ENCODE peak calls at places on chromosomes 12 and 14, in six cellular contexts. V is cardiac muscle cell, Y is left ventricle myocardium inferior, S is transverse colon, C is left lung, W is RWPE2. L is an unnamed sample. For H3K4me1, the result is how much of the 10 kb centered on the place peaks cover.

GRCh38 chr14:54805080-54805479 is 97.5 kb downstream of the GCH1 start:
- DNase-seq in V (peak), Y (no peak), S (no peak), C (no peak), W (no peak), L (no peak)

GRCh38 chr12:38932320-38932719 is 26.9 kb upstream of the CPNE8 start:
- DNase-seq in V (no peak), Y (no peak), S (no peak), C (no peak), W (no peak), L (no peak)

GRCh38 chr12:3213171-3213570 is 136.0 kb downstream of the TSPAN9 start:
- DNase-seq in V (no peak), Y (peak), S (no peak), C (no peak), W (no peak), L (no peak)

GRCh38 chr14:22002860-22003284 is 329.3 kb upstream of the OR4E1 start:
- DNase-seq in V (no peak), Y (no peak), S (peak), C (no peak), W (no peak), L (no peak)

GRCh38 chr14:102955636-102956035 is 33.2 kb downstream of the AMN start:
- DNase-seq in V (no peak), Y (no peak), S (no peak), C (no peak), W (no peak), L (no peak)

GRCh38 chr12:53427905-53428594 is 4.4 kb downstream of the AMHR2 start:
- DNase-seq in V (peak), Y (no peak), S (no peak), C (peak), W (peak), L (peak)

GRCh38 chr12:8572507-8572906 is 31.8 kb upstream of the CLEC4E start:
- DNase-seq in V (no peak), Y (no peak), S (no peak), C (no peak), W (no peak), L (peak)

GRCh38 chr12:6694701-6695100 is 5.5 kb upstream of the ZNF384 start:
- DNase-seq in V (no peak), Y (no peak), S (no peak), C (no peak), W (no peak), L (no peak)

GRCh38 chr14:104855532-104856090 is 9.5 kb upstream of the CEP170B start:
- DNase-seq in V (no peak), Y (no peak), S (no peak), C (no peak), W (peak), L (no peak)

GRCh38 chr14:68297871-68298468 is 478.4 kb downstream of the RAD51B start:
- DNase-seq in V (peak), Y (no peak), S (no peak), C (no peak), W (no peak), L (no peak)

GRCh38 chr14:75514673-75515630 is 7.3 kb upstream of the BATF start:
- DNase-seq in V (peak), Y (peak), S (peak), C (no peak), W (no peak), L (peak)

GRCh38 chr14:74313601-74314000 is 10.9 kb upstream of the ABCD4 start:
- DNase-seq in V (no peak), Y (no peak), S (no peak), C (no peak), W (no peak), L (no peak)

GRCh38 chr12:133120385-133121191 is 9.5 kb downstream of the ZNF891 start:
- DNase-seq in V (no peak), Y (no peak), S (no peak), C (no peak), W (no peak), L (no peak)

GRCh38 chr12:25382311-25383106 is 131.8 kb upstream of the KRAS start:
- DNase-seq in V (no peak), Y (no peak), S (peak), C (no peak), W (no peak), L (no peak)

GRCh38 chr14:55281316-55281839 is 10.2 kb downstream of the FBXO34 start:
- DNase-seq in V (no peak), Y (no peak), S (no peak), C (no peak), W (no peak), L (no peak)

GRCh38 chr14:85313801-85314207 is 216.1 kb upstream of the FLRT2 start:
- DNase-seq in V (peak), Y (no peak), S (no peak), C (no peak), W (no peak), L (no peak)

GRCh38 chr14:91252901-91253794 is 8.6 kb upstream of the GPR68 start:
- DNase-seq in V (no peak), Y (peak), S (peak), C (peak), W (no peak), L (no peak)

GRCh38 chr14:101947577-101947903 is 16.8 kb upstream of the DYNC1H1 start:
- DNase-seq in V (no peak), Y (no peak), S (no peak), C (no peak), W (no peak), L (no peak)

GRCh38 chr12:72286526-72286925 is 14.4 kb downstream of the TRHDE start:
- DNase-seq in V (no peak), Y (no peak), S (no peak), C (no peak), W (no peak), L (no peak)

GRCh38 chr14:45156067-45156466 is 20.3 kb downstream of the FANCM start:
- DNase-seq in V (peak), Y (no peak), S (no peak), C (no peak), W (no peak), L (peak)

GRCh38 chr14:72633551-72633950 is 260.4 kb downstream of the DPF3 start:
- DNase-seq in V (no peak), Y (no peak), S (no peak), C (no peak), W (no peak), L (no peak)

GRCh38 chr12:53950789-53951576 is 3.7 kb upstream of the HOXC12 start:
- DNase-seq in V (no peak), Y (no peak), S (no peak), C (no peak), W (peak), L (no peak)

GRCh38 chr12:45234134-45234865 is 18.4 kb downstream of the ANO6 start:
- DNase-seq in V (peak), Y (no peak), S (no peak), C (no peak), W (no peak), L (peak)

GRCh38 chr14:105337966-105338365 is 23.4 kb downstream of the PACS2 start:
- DNase-seq in V (peak), Y (peak), S (no peak), C (no peak), W (peak), L (no peak)

GRCh38 chr12:115044073-115044472 is 360.1 kb upstream of the TBX3 start:
- DNase-seq in V (peak), Y (no peak), S (no peak), C (no peak), W (no peak), L (no peak)

GRCh38 chr12:24039113-24039525 is 89.6 kb upstream of the SOX5 start:
- DNase-seq in V (peak), Y (no peak), S (no peak), C (no peak), W (no peak), L (peak)

GRCh38 chr14:74223016-74223415 is 16.2 kb upstream of the VSX2 start:
- DNase-seq in V (no peak), Y (no peak), S (no peak), C (no peak), W (peak), L (no peak)

GRCh38 chr14:105871590-105871989 is 345.2 kb downstream of the TMEM121 start:
- DNase-seq in V (no peak), Y (no peak), S (no peak), C (no peak), W (no peak), L (no peak)

GRCh38 chr12:54019924-54020586 is 8.2 kb upstream of the HOXC6 start:
- DNase-seq in V (no peak), Y (no peak), S (no peak), C (no peak), W (no peak), L (peak)

DNA sequence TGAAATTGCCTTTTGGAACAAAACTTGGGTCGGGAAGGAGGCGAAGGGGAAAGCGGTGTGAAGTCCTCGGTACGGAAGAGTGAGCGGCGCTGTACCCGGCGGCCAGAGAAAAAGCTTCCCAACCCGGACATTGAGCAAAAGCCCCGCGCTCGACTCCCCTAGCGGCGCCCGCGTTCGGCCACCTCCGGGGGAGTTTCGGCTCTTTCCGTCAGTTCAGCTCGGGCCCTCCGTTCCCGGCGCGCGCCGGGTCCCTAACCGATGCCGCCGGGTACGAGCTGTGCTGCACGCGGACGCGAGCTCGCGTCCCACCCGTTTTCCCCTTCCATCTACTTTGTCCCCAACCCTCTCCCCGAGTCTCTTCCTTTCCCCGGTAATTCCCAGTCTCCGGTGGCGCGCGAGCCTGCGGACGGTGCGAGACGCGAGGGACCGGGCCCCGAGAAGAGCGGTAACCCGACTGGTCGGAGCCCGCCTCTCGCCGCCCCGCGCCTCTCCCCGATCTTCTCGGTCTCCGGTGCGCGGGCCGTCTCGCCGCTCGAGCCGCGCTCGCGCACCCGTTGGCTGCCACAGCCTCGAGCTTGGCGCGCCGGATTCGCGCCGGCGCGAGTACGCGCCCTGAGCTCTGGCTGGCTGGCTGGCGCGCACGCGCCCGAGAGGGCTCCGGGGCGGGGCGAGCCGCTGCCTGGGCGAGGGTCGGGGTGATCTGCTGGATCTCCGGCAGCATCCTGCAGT is 446 bp upstream of the SPATS2 start:
- DNase-seq in V (peak), Y (peak), S (peak), C (peak), W (peak), L (peak)
- H3K4me1 ChIP-seq in V (under half), Y (under half), S (under half), C (under half), W (under half), L (under half)

DNA sequence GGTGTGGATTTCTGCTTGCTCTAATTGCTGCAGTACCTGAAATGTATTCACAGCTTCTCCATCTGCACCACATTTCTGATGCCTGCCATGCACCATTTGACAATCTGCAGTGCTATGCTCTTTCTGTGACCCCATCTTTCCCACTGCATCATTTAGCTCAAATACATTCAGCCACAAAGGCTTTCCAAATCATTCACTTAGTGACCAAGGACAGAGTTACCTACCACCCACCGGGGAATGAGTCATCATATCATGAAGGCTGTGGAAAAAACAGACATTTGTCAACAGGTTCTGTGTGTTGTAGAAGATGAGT is 465.5 kb upstream of the ATP2B1 start:
- DNase-seq in V (no peak), Y (no peak), S (no peak), C (no peak), W (no peak), L (peak)
- H3K27ac ChIP-seq in V (no peak), Y (no peak), S (no peak), C (no peak), W (no peak), L (no peak)

DNA sequence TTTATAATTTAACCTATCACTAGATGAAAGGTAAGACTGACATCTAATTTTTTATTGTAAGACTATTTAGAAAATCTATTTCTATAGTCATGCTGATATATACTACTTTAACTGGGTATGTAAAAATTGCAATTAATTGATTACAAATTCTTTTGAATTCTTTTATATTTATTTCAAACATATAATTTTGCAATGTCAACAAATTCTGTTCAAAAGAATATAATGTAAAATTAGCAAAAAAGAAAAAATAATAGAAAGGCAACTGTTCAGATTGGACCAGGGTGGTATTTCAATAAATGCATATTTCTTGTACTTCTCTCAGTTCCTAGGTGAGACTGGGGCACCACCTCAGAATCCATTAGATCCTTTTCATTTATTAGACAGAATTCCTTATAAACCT is 1053.5 kb upstream of the FBXO33 start:
- DNase-seq in V (no peak), Y (no peak), S (no peak), C (no peak), W (no peak), L (no peak)
- TF ChIP-seq CTCF in V (no peak), Y (no peak), S (no peak), C (no peak), W (no peak), L (no peak)

DNA sequence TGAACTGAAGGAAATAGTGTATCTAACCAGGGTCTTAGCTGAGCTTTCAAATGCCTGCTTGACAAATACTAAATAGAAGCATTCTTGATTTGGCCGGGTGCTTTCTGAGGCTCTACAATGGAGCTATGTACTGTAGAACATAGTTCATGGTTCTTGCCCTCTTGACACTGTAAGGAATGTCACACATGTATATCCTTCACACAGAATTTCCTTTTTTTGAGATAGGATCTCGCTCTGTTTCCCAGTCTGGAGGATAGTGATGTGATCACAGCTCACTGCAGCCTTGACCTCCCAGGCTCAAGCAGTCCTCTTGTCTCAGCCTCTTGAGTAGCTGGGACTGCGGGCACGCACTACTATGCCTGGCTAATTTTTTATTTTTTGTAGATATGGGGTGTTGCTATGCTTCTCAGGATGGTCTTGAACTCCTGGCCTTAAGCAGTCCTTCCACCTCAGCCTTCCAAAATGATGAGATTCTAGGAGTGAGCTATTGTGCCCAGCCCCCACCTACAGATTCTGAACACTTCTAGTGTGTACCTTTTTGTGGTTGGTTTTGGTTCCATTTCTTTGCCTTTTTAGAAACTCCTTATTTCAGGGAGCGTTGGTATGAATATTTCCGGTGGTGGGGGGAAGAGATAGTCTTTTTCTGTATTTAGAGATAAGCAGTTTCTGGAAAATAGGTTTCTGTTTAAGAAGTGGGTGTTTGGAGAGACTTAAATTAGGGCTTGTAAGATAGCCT is 4.2 kb downstream of the MLXIP start:
- DNase-seq in V (peak), Y (no peak), S (no peak), C (peak), W (no peak), L (no peak)
- H3K4me1 ChIP-seq in V (under half), Y (half or more), S (half or more), C (half or more), W (under half), L (under half)

GRCh38 chr14:24566318-24566717 is 9.7 kb downstream of the CTSG start:
- DNase-seq in V (no peak), Y (no peak), S (no peak), C (no peak), W (no peak), L (no peak)
- H3K27ac ChIP-seq in V (no peak), Y (no peak), S (no peak), C (no peak), W (no peak), L (no peak)

L was measured in mammary epithelial cell.